ENCODE peak calls at places on chromosomes 2 and 18, in seven cellular contexts. U is A549, H is left lung, K is body of pancreas, O is foreskin fibroblast, T is AG04449, P is AG10803. D is an unnamed sample.

GRCh38 chr2:5609191-5609590 is 83.0 kb upstream of the SOX11 start:
- DNase-seq in U (no peak), O (no peak), K (no peak), P (no peak), H (no peak), T (no peak), D (no peak)

GRCh38 chr2:134120718-134121630 is 132.9 kb upstream of the MGAT5 start:
- DNase-seq in P (peak; percentile 76), H (peak; percentile 73), U (no peak), T (no peak), K (peak; percentile 60), O (peak; percentile 64), D (peak; percentile 60)

GRCh38 chr2:226187601-226188000 is 612.0 kb downstream of the IRS1 start:
- DNase-seq in H (no peak), P (peak; percentile 96), K (no peak), U (no peak), T (peak; percentile 58), O (peak; percentile 80), D (peak; percentile 80)

GRCh38 chr2:38194751-38195150 is 118.8 kb upstream of the CYP1B1 start:
- DNase-seq in U (no peak), P (no peak), K (no peak), O (no peak), T (no peak), H (no peak), D (no peak)

GRCh38 chr2:40115894-40116293 is 336.0 kb downstream of the SLC8A1 start:
- DNase-seq in T (no peak), U (no peak), H (no peak), O (no peak), K (no peak), P (no peak), D (no peak)

GRCh38 chr18:72544092-72544886 is at the start of gene CBLN2:
- DNase-seq in P (peak; percentile 30), H (peak; percentile 42), K (peak; percentile 38), U (peak; percentile 49), T (no peak), O (peak; percentile 15), D (peak; percentile 69)

GRCh38 chr2:151905963-151906632 is 77.9 kb upstream of the ARL5A start:
- DNase-seq in K (no peak), P (no peak), U (no peak), O (no peak), T (no peak), H (no peak), D (no peak)

GRCh38 chr18:5879479-5879882 is 15.8 kb downstream of the TMEM200C start:
- DNase-seq in H (no peak), K (no peak), P (peak; percentile 55), U (no peak), O (peak; percentile 16), T (peak; percentile 17), D (peak; percentile 59)

GRCh38 chr2:54999182-54999581 is 51.1 kb downstream of the RTN4 start:
- DNase-seq in K (no peak), H (no peak), O (peak; percentile 65), U (no peak), P (peak; percentile 81), T (peak; percentile 57), D (peak; percentile 75)

GRCh38 chr2:108858894-108859293 is 72.3 kb downstream of the CCDC138 start:
- DNase-seq in T (no peak), H (no peak), O (peak; percentile 3), U (no peak), K (no peak), P (peak; percentile 25), D (peak; percentile 43)

GRCh38 chr2:152421521-152422367 is 86.8 kb downstream of the FMNL2 start:
- DNase-seq in P (peak; percentile 93), K (peak; percentile 49), U (peak; percentile 72), H (no peak), O (peak; percentile 97), T (peak; percentile 94), D (peak; percentile 97)

GRCh38 chr18:24659837-24660720 is 199.6 kb downstream of the HRH4 start:
- DNase-seq in P (peak; percentile 49), U (no peak), H (no peak), T (no peak), O (peak; percentile 10), K (peak; percentile 14), D (peak; percentile 30)

GRCh38 chr2:75627902-75628504 is 18.6 kb upstream of the MRPL19 start:
- DNase-seq in K (peak; percentile 83), O (peak; percentile 67), U (peak; percentile 80), H (peak; percentile 64), P (peak; percentile 75), T (no peak), D (peak; percentile 83)

GRCh38 chr2:216553093-216553478 is 54.4 kb downstream of the RPL37A start:
- DNase-seq in T (no peak), P (no peak), K (no peak), O (peak; percentile 64), U (no peak), H (no peak), D (no peak)

GRCh38 chr18:2415656-2416055 is 155.6 kb downstream of the METTL4 start:
- DNase-seq in U (no peak), P (no peak), O (no peak), K (no peak), T (no peak), H (no peak), D (no peak)

GRCh38 chr2:166112193-166112605 is 15.6 kb downstream of the SCN1A start:
- DNase-seq in K (no peak), O (no peak), U (no peak), T (no peak), P (no peak), H (no peak), D (no peak)

GRCh38 chr2:98551316-98551715 is 57.0 kb downstream of the COA5 start:
- DNase-seq in P (no peak), H (no peak), U (no peak), K (no peak), O (no peak), T (no peak), D (no peak)

GRCh38 chr2:241272298-241272721 is 43.2 kb downstream of the HDLBP start:
- DNase-seq in H (peak; percentile 47), U (no peak), O (no peak), K (peak; percentile 55), P (no peak), T (no peak), D (no peak)

GRCh38 chr2:10407841-10408648 is 40.1 kb downstream of the ODC1 start:
- DNase-seq in K (peak; percentile 90), P (peak; percentile 48), T (no peak), O (peak; percentile 69), U (peak; percentile 89), H (peak; percentile 82), D (peak; percentile 69)

GRCh38 chr18:80004600-80005342 is 16.4 kb upstream of the TXNL4A start:
- DNase-seq in K (no peak), T (no peak), U (no peak), P (no peak), O (no peak), H (no peak), D (no peak)

GRCh38 chr2:129605654-129606053 is 373.8 kb upstream of the RAB6C start:
- DNase-seq in T (no peak), H (no peak), P (no peak), O (no peak), K (no peak), U (no peak), D (no peak)

GRCh38 chr2:223050900-223051299 is 1.1 kb upstream of the KCNE4 start:
- DNase-seq in T (no peak), O (no peak), P (peak; percentile 80), K (no peak), U (no peak), H (no peak), D (peak; percentile 44)

GRCh38 chr18:29652797-29653196 is 1389.7 kb downstream of the DSC3 start:
- DNase-seq in U (no peak), P (no peak), H (no peak), O (no peak), T (no peak), K (no peak), D (no peak)

GRCh38 chr2:150817422-150817821 is 330.0 kb upstream of the RND3 start:
- DNase-seq in K (no peak), O (no peak), T (no peak), U (no peak), H (no peak), P (no peak), D (no peak)
- TF ChIP-seq CTCF in K (no peak), O (no peak), T (no peak), U (no peak), H (no peak), P (no peak), D (no peak)

GRCh38 chr2:148814853-148815419 is 60.1 kb upstream of the KIF5C start:
- DNase-seq in P (no peak), K (peak; percentile 13), O (no peak), T (no peak), H (no peak), U (no peak), D (peak; percentile 62)
- H3K4me3 ChIP-seq in P (no peak overlapping the region), K (no peak overlapping the region), O (no peak overlapping the region), T (no peak overlapping the region), H (no peak overlapping the region), U (no peak overlapping the region), D (no peak overlapping the region)

DNA sequence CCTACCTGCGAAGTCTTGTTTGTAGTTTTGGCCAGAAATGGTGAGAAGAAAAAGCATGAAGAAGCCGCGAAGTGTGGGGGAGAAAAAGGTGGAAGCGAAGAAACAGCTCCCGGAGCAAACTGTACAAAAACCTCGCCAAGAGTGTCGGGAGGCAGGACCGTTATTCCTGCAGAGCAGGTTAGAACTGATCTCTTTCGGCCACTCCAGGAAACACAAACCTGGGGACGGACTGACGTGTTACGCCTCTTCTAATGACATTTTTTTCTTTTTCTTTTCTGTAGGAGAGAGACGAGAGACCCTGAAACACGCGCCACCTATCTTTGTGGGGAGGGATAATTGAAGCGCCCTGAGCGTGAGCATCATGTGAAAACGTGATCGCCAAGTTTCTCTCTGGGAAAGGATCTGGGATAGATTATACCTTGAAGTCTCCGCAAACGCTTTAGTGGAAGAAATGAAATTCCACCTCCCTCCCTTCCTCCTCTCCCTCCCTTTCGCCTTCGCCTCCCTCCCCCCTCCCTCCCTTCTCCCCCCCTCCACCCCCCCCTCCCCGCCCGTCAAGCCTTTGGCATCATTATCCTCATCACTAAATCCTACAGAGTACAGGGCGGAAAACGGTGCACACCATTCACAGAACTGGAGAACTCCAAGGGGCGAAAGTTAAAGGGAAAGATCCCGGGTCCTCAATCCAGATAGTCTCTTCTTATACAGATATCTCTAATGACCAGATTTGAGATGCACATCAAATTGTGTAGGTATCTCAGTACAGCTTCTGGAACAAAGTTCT is at the start of gene ZEB2:
- DNase-seq in O (peak; percentile 93), T (no peak), U (peak; percentile 22), K (no peak), P (peak; percentile 90), H (peak; percentile 76), D (peak; percentile 81)
- TF ChIP-seq CTCF in O (peak; percentile 76), T (peak; percentile 69), U (peak; percentile 22), K (no peak), P (peak; percentile 81), H (peak; percentile 46), D (peak; percentile 71)

DNA sequence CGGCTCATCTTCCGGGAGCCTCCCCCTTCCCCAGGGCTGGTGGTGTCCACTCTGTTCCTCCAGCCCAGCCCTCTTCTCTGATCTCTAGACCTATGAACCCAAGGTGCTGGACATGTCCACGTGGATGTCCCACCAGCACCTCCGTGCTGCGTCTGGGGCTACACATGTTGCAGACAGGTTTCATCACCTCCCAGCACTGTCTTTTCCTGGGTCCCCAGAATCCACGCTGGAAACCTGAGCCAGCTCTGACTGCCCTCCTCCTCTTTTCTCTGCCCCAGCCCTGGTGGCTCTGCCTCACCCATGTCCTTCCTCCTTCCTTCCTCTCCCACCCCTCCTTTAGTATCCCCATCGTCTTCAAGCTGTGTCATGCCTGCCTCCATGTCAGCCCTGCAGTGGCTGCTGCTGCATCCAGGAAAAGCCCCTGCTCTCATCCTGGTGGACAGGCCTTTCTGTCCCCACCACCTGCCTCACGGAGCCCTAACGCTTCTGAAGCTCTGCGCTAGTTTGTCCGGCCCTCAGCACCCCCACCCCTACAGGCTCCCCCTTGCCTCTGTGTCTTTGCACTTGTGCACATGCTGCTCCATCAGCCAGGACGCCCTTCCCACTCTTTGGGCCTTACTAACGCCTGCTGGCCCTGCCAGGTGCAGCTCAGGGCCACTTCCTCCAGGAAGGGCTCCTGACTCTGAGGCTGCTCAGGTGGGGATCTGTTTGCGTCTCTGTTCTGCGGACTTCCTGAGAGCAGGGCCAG is 105.9 kb downstream of the DYSF start:
- DNase-seq in K (no peak), T (no peak), O (no peak), P (no peak), H (no peak), U (no peak), D (no peak)
- H3K4me3 ChIP-seq in K (no peak overlapping the region), T (no peak overlapping the region), O (no peak overlapping the region), P (no peak overlapping the region), H (no peak overlapping the region), U (no peak overlapping the region), D (no peak overlapping the region)

D was measured in cardiac fibroblast.